ENCODE peak calls at places on chromosomes 5 and 9, in ten cellular contexts. One of them, this sample, is unnamed.

GRCh38 chr5:160747963-160748362 is 104.0 kb downstream of the ATP10B start:
- DNase-seq in fibroblast of lung: no peak
- DNase-seq in coronary artery: no peak
- DNase-seq in breast epithelium: no peak
- DNase-seq in AG10803: no peak
- DNase-seq in neural crest cell: no peak
- DNase-seq in GM20000: no peak
- DNase-seq in tibial nerve: no peak
- DNase-seq in pancreas: no peak
- DNase-seq in colonic mucosa: no peak
- DNase-seq in this sample: no peak

GRCh38 chr5:54862036-54862435 is 123.4 kb downstream of the ESM1 start:
- DNase-seq in fibroblast of lung: peak; percentile 51
- DNase-seq in coronary artery: no peak
- DNase-seq in breast epithelium: no peak
- DNase-seq in AG10803: no peak
- DNase-seq in neural crest cell: no peak
- DNase-seq in GM20000: no peak
- DNase-seq in tibial nerve: no peak
- DNase-seq in pancreas: no peak
- DNase-seq in colonic mucosa: no peak
- DNase-seq in this sample: no peak

GRCh38 chr9:90457386-90458080 is 185.1 kb downstream of the DIRAS2 start:
- DNase-seq in fibroblast of lung: no peak
- DNase-seq in coronary artery: no peak
- DNase-seq in breast epithelium: no peak
- DNase-seq in AG10803: no peak
- DNase-seq in neural crest cell: no peak
- DNase-seq in GM20000: no peak
- DNase-seq in tibial nerve: no peak
- DNase-seq in pancreas: no peak
- DNase-seq in colonic mucosa: no peak
- DNase-seq in this sample: no peak

GRCh38 chr9:31996331-31996730 is 388.1 kb upstream of the ACO1 start:
- DNase-seq in fibroblast of lung: no peak
- DNase-seq in coronary artery: no peak
- DNase-seq in breast epithelium: no peak
- DNase-seq in AG10803: no peak
- DNase-seq in neural crest cell: no peak
- DNase-seq in GM20000: no peak
- DNase-seq in tibial nerve: no peak
- DNase-seq in pancreas: no peak
- DNase-seq in colonic mucosa: no peak
- DNase-seq in this sample: no peak

GRCh38 chr9:14258156-14258555 is 55.8 kb downstream of the NFIB start:
- DNase-seq in fibroblast of lung: no peak
- DNase-seq in coronary artery: no peak
- DNase-seq in breast epithelium: no peak
- DNase-seq in AG10803: no peak
- DNase-seq in neural crest cell: no peak
- DNase-seq in GM20000: no peak
- DNase-seq in tibial nerve: no peak
- DNase-seq in pancreas: no peak
- DNase-seq in colonic mucosa: no peak
- DNase-seq in this sample: no peak

GRCh38 chr9:18905033-18905882 is 127.8 kb downstream of the SAXO1 start:
- DNase-seq in fibroblast of lung: peak; percentile 81
- DNase-seq in coronary artery: no peak
- DNase-seq in breast epithelium: no peak
- DNase-seq in AG10803: peak; percentile 56
- DNase-seq in neural crest cell: no peak
- DNase-seq in GM20000: no peak
- DNase-seq in tibial nerve: no peak
- DNase-seq in pancreas: no peak
- DNase-seq in colonic mucosa: no peak
- DNase-seq in this sample: no peak

GRCh38 chr9:91611582-91611981 is 187.9 kb upstream of the NFIL3 start:
- DNase-seq in fibroblast of lung: peak; percentile 40
- DNase-seq in coronary artery: no peak
- DNase-seq in breast epithelium: no peak
- DNase-seq in AG10803: no peak
- DNase-seq in neural crest cell: no peak
- DNase-seq in GM20000: no peak
- DNase-seq in tibial nerve: no peak
- DNase-seq in pancreas: no peak
- DNase-seq in colonic mucosa: no peak
- DNase-seq in this sample: no peak

GRCh38 chr5:15664961-15665360 is 165.0 kb downstream of the FBXL7 start:
- DNase-seq in fibroblast of lung: peak; percentile 58
- DNase-seq in coronary artery: no peak
- DNase-seq in breast epithelium: no peak
- DNase-seq in AG10803: peak; percentile 53
- DNase-seq in neural crest cell: no peak
- DNase-seq in GM20000: no peak
- DNase-seq in tibial nerve: no peak
- DNase-seq in pancreas: no peak
- DNase-seq in colonic mucosa: no peak
- DNase-seq in this sample: no peak

GRCh38 chr5:176800024-176800423 is 10.3 kb upstream of the UNC5A start:
- DNase-seq in fibroblast of lung: no peak
- DNase-seq in coronary artery: no peak
- DNase-seq in breast epithelium: no peak
- DNase-seq in AG10803: no peak
- DNase-seq in neural crest cell: no peak
- DNase-seq in GM20000: no peak
- DNase-seq in tibial nerve: no peak
- DNase-seq in pancreas: no peak
- DNase-seq in colonic mucosa: no peak
- DNase-seq in this sample: no peak

GRCh38 chr5:59187772-59188347 is 605.0 kb downstream of the RAB3C start:
- DNase-seq in fibroblast of lung: peak; percentile 33
- DNase-seq in coronary artery: no peak
- DNase-seq in breast epithelium: no peak
- DNase-seq in AG10803: no peak
- DNase-seq in neural crest cell: no peak
- DNase-seq in GM20000: no peak
- DNase-seq in tibial nerve: no peak
- DNase-seq in pancreas: no peak
- DNase-seq in colonic mucosa: no peak
- DNase-seq in this sample: no peak

GRCh38 chr9:38621434-38622082 is 1.2 kb upstream of the ANKRD18A start:
- DNase-seq in fibroblast of lung: peak; percentile 14
- DNase-seq in coronary artery: no peak
- DNase-seq in breast epithelium: no peak
- DNase-seq in AG10803: no peak
- DNase-seq in neural crest cell: peak; percentile 8
- DNase-seq in GM20000: peak; percentile 31
- DNase-seq in tibial nerve: no peak
- DNase-seq in pancreas: peak; percentile 78
- DNase-seq in colonic mucosa: peak; percentile 42
- DNase-seq in this sample: no peak

DNA sequence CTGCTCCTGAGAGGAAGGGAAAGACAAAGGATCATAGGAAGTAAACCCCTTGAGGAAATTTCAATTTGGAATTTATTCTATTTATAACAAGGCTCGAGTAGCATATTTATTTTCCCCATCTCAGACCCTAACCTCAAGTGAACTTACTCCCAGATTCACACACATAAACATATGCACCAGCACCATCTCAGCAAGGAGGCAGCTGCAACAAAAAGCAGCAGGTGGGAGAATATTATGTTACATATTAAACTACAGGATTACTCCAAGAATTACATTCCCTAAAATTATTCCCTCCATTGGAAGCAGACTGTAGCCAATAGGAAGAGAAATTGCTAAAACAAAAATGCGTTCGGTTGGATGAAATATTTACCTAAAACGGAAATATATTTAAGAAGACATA is 108.4 kb upstream of the PRSS3 start:
- DNase-seq in fibroblast of lung: no peak
- DNase-seq in coronary artery: no peak
- DNase-seq in breast epithelium: no peak
- DNase-seq in AG10803: no peak
- DNase-seq in neural crest cell: no peak
- DNase-seq in GM20000: no peak
- DNase-seq in tibial nerve: no peak
- DNase-seq in pancreas: no peak
- DNase-seq in colonic mucosa: no peak
- DNase-seq in this sample: no peak
- TF ChIP-seq CTCF in fibroblast of lung: no peak
- TF ChIP-seq CTCF in coronary artery: no peak
- TF ChIP-seq CTCF in breast epithelium: no peak
- TF ChIP-seq CTCF in AG10803: no peak
- TF ChIP-seq CTCF in neural crest cell: no peak
- TF ChIP-seq CTCF in GM20000: no peak
- TF ChIP-seq CTCF in tibial nerve: no peak
- TF ChIP-seq CTCF in pancreas: no peak
- TF ChIP-seq CTCF in colonic mucosa: no peak
- TF ChIP-seq CTCF in this sample: no peak

GRCh38 chr9:84780385-84780784 is 110.9 kb downstream of the NTRK2 start:
- DNase-seq in fibroblast of lung: no peak
- DNase-seq in coronary artery: no peak
- DNase-seq in breast epithelium: no peak
- DNase-seq in AG10803: no peak
- DNase-seq in neural crest cell: no peak
- DNase-seq in GM20000: no peak
- DNase-seq in tibial nerve: no peak
- DNase-seq in pancreas: no peak
- DNase-seq in colonic mucosa: no peak
- DNase-seq in this sample: no peak

GRCh38 chr9:84775056-84775648 is 105.6 kb downstream of the NTRK2 start:
- DNase-seq in fibroblast of lung: no peak
- DNase-seq in coronary artery: no peak
- DNase-seq in breast epithelium: no peak
- DNase-seq in AG10803: no peak
- DNase-seq in neural crest cell: no peak
- DNase-seq in GM20000: no peak
- DNase-seq in tibial nerve: no peak
- DNase-seq in pancreas: no peak
- DNase-seq in colonic mucosa: no peak
- DNase-seq in this sample: no peak

GRCh38 chr9:84779892-84780291 is 110.4 kb downstream of the NTRK2 start:
- DNase-seq in fibroblast of lung: no peak
- DNase-seq in coronary artery: no peak
- DNase-seq in breast epithelium: no peak
- DNase-seq in AG10803: peak; percentile 19
- DNase-seq in neural crest cell: no peak
- DNase-seq in GM20000: no peak
- DNase-seq in tibial nerve: no peak
- DNase-seq in pancreas: no peak
- DNase-seq in colonic mucosa: no peak
- DNase-seq in this sample: no peak

GRCh38 chr9:84781431-84781830 is 111.9 kb downstream of the NTRK2 start:
- DNase-seq in fibroblast of lung: peak; percentile 16
- DNase-seq in coronary artery: no peak
- DNase-seq in breast epithelium: no peak
- DNase-seq in AG10803: no peak
- DNase-seq in neural crest cell: no peak
- DNase-seq in GM20000: peak; percentile 15
- DNase-seq in tibial nerve: no peak
- DNase-seq in pancreas: no peak
- DNase-seq in colonic mucosa: no peak
- DNase-seq in this sample: peak; percentile 13

GRCh38 chr9:84778537-84778936 is 109.0 kb downstream of the NTRK2 start:
- DNase-seq in fibroblast of lung: no peak
- DNase-seq in coronary artery: no peak
- DNase-seq in breast epithelium: no peak
- DNase-seq in AG10803: no peak
- DNase-seq in neural crest cell: no peak
- DNase-seq in GM20000: no peak
- DNase-seq in tibial nerve: no peak
- DNase-seq in pancreas: no peak
- DNase-seq in colonic mucosa: no peak
- DNase-seq in this sample: no peak
- TF ChIP-seq CTCF in fibroblast of lung: no peak
- TF ChIP-seq CTCF in coronary artery: no peak
- TF ChIP-seq CTCF in breast epithelium: no peak
- TF ChIP-seq CTCF in AG10803: no peak
- TF ChIP-seq CTCF in neural crest cell: no peak
- TF ChIP-seq CTCF in GM20000: no peak
- TF ChIP-seq CTCF in tibial nerve: no peak
- TF ChIP-seq CTCF in pancreas: no peak
- TF ChIP-seq CTCF in colonic mucosa: no peak
- TF ChIP-seq CTCF in this sample: no peak

GRCh38 chr5:1735320-1735970 is 64.2 kb downstream of the MRPL36 start:
- DNase-seq in fibroblast of lung: no peak
- DNase-seq in coronary artery: peak; percentile 67
- DNase-seq in breast epithelium: no peak
- DNase-seq in AG10803: no peak
- DNase-seq in neural crest cell: no peak
- DNase-seq in GM20000: no peak
- DNase-seq in tibial nerve: no peak
- DNase-seq in pancreas: no peak
- DNase-seq in colonic mucosa: peak; percentile 9
- DNase-seq in this sample: no peak

GRCh38 chr5:1734908-1735289 is 64.7 kb downstream of the MRPL36 start:
- DNase-seq in fibroblast of lung: no peak
- DNase-seq in coronary artery: no peak
- DNase-seq in breast epithelium: no peak
- DNase-seq in AG10803: no peak
- DNase-seq in neural crest cell: no peak
- DNase-seq in GM20000: no peak
- DNase-seq in tibial nerve: no peak
- DNase-seq in pancreas: no peak
- DNase-seq in colonic mucosa: no peak
- DNase-seq in this sample: no peak

GRCh38 chr5:1736065-1736464 is 63.6 kb downstream of the MRPL36 start:
- DNase-seq in fibroblast of lung: no peak
- DNase-seq in coronary artery: no peak
- DNase-seq in breast epithelium: no peak
- DNase-seq in AG10803: no peak
- DNase-seq in neural crest cell: no peak
- DNase-seq in GM20000: no peak
- DNase-seq in tibial nerve: no peak
- DNase-seq in pancreas: no peak
- DNase-seq in colonic mucosa: no peak
- DNase-seq in this sample: no peak

GRCh38 chr5:1736889-1737711 is 62.5 kb downstream of the MRPL36 start:
- DNase-seq in fibroblast of lung: no peak
- DNase-seq in coronary artery: peak; percentile 68
- DNase-seq in breast epithelium: no peak
- DNase-seq in AG10803: no peak
- DNase-seq in neural crest cell: no peak
- DNase-seq in GM20000: no peak
- DNase-seq in tibial nerve: no peak
- DNase-seq in pancreas: no peak
- DNase-seq in colonic mucosa: no peak
- DNase-seq in this sample: no peak

GRCh38 chr5:1737790-1738405 is 61.7 kb downstream of the MRPL36 start:
- DNase-seq in fibroblast of lung: peak; percentile 13
- DNase-seq in coronary artery: no peak
- DNase-seq in breast epithelium: no peak
- DNase-seq in AG10803: peak; percentile 8
- DNase-seq in neural crest cell: no peak
- DNase-seq in GM20000: peak; percentile 80
- DNase-seq in tibial nerve: no peak
- DNase-seq in pancreas: no peak
- DNase-seq in colonic mucosa: no peak
- DNase-seq in this sample: peak; percentile 69
- TF ChIP-seq CTCF in fibroblast of lung: peak; percentile 40
- TF ChIP-seq CTCF in coronary artery: no peak
- TF ChIP-seq CTCF in breast epithelium: no peak
- TF ChIP-seq CTCF in AG10803: peak; percentile 62
- TF ChIP-seq CTCF in neural crest cell: peak; percentile 66
- TF ChIP-seq CTCF in GM20000: peak; percentile 58
- TF ChIP-seq CTCF in tibial nerve: peak; percentile 23
- TF ChIP-seq CTCF in pancreas: peak; percentile 28
- TF ChIP-seq CTCF in colonic mucosa: peak; percentile 68
- TF ChIP-seq CTCF in this sample: peak; percentile 66

GRCh38 chr9:102428305-102428704 is 566.8 kb upstream of the CYLC2 start:
- DNase-seq in fibroblast of lung: no peak
- DNase-seq in coronary artery: no peak
- DNase-seq in breast epithelium: no peak
- DNase-seq in AG10803: no peak
- DNase-seq in neural crest cell: no peak
- DNase-seq in GM20000: no peak
- DNase-seq in tibial nerve: no peak
- DNase-seq in pancreas: no peak
- DNase-seq in colonic mucosa: no peak
- DNase-seq in this sample: no peak
- TF ChIP-seq CTCF in fibroblast of lung: no peak
- TF ChIP-seq CTCF in coronary artery: no peak
- TF ChIP-seq CTCF in breast epithelium: no peak
- TF ChIP-seq CTCF in AG10803: no peak
- TF ChIP-seq CTCF in neural crest cell: no peak
- TF ChIP-seq CTCF in GM20000: no peak
- TF ChIP-seq CTCF in tibial nerve: no peak
- TF ChIP-seq CTCF in pancreas: no peak
- TF ChIP-seq CTCF in colonic mucosa: no peak
- TF ChIP-seq CTCF in this sample: no peak